ENCODE peak calls at places on chromosomes 12 and 14, in ten cellular contexts. C is chondrocyte, M is astrocyte of the spinal cord, R is mesothelial cell of epicardium, X is amniotic stem cell, H is T-cell, S is T47D, L is esophagus muscularis mucosa, J is NCI-H1105 treated with DMSO at 0.1 percent for 48 hours, N is erythroblast. K is an unnamed sample.
A peak's percentile ranks its signal among the peaks of the same experiment; 100 is the strongest.

GRCh38 chr14:91164676-91165075 is 50.8 kb downstream of the DGLUCY start:
- DNase-seq in C (no peak), M (no peak), R (no peak), X (no peak), H (no peak), S (peak; percentile 37), L (no peak), J (no peak), N (no peak), K (no peak)

GRCh38 chr12:5379737-5380496 is 52.0 kb upstream of the NTF3 start:
- DNase-seq in C (no peak), M (peak; percentile 5), R (no peak), X (no peak), H (no peak), S (no peak), L (no peak), J (no peak), N (no peak), K (no peak)

GRCh38 chr12:120710805-120711296 is 593 bp downstream of the UNC119B start:
- DNase-seq in C (no peak), M (no peak), R (no peak), X (no peak), H (no peak), S (peak; percentile 46), L (no peak), J (no peak), N (peak; percentile 32), K (peak; percentile 42)

GRCh38 chr12:32906407-32907165 is 10.0 kb upstream of the PKP2 start:
- DNase-seq in C (no peak), M (no peak), R (no peak), X (no peak), H (no peak), S (no peak), L (no peak), J (no peak), N (no peak), K (no peak)

GRCh38 chr12:117857632-117858274 is 111.0 kb downstream of the KSR2 start:
- DNase-seq in C (no peak), M (peak; percentile 48), R (no peak), X (no peak), H (peak; percentile 19), S (peak; percentile 55), L (no peak), J (no peak), N (peak; percentile 49), K (peak; percentile 73)

GRCh38 chr12:131370791-131371579 is 339.9 kb upstream of the SFSWAP start:
- DNase-seq in C (peak; percentile 51), M (no peak), R (no peak), X (no peak), H (no peak), S (no peak), L (no peak), J (no peak), N (no peak), K (no peak)

GRCh38 chr14:68662395-68662794 is 130.5 kb downstream of the ZFP36L1 start:
- DNase-seq in C (no peak), M (no peak), R (no peak), X (no peak), H (no peak), S (no peak), L (no peak), J (no peak), N (no peak), K (no peak)

GRCh38 chr12:110349521-110350151 is 53.9 kb downstream of the ANAPC7 start:
- DNase-seq in C (no peak), M (no peak), R (no peak), X (no peak), H (peak; percentile 41), S (no peak), L (no peak), J (no peak), N (no peak), K (no peak)

K was measured in GM03348.